ENCODE peak calls at places on chromosomes 12 and 14, in four cellular contexts. One of them, this sample, is unnamed.
A peak's percentile ranks its signal among the peaks of the same experiment; 100 is the strongest.

GRCh38 chr14:95361373-95362179 is 41.9 kb upstream of the CLMN start:
- DNase-seq in cardiac fibroblast: peak; percentile 38
- DNase-seq in psoas muscle: peak; percentile 65
- DNase-seq in progenitor cell of endocrine pancreas: no peak
- DNase-seq in this sample: no peak

GRCh38 chr12:3574986-3575385 is 84.0 kb downstream of the PRMT8 start:
- DNase-seq in cardiac fibroblast: no peak
- DNase-seq in psoas muscle: no peak
- DNase-seq in progenitor cell of endocrine pancreas: no peak
- DNase-seq in this sample: no peak

GRCh38 chr12:22118206-22118605 is 72.2 kb downstream of the CMAS start:
- DNase-seq in cardiac fibroblast: no peak
- DNase-seq in psoas muscle: no peak
- DNase-seq in progenitor cell of endocrine pancreas: no peak
- DNase-seq in this sample: no peak

GRCh38 chr12:22100952-22101748 is 55.1 kb downstream of the CMAS start:
- DNase-seq in cardiac fibroblast: peak; percentile 89
- DNase-seq in psoas muscle: no peak
- DNase-seq in progenitor cell of endocrine pancreas: no peak
- DNase-seq in this sample: peak; percentile 5

GRCh38 chr12:76303989-76304460 is 44.2 kb downstream of the BBS10 start:
- DNase-seq in cardiac fibroblast: no peak
- DNase-seq in psoas muscle: no peak
- DNase-seq in progenitor cell of endocrine pancreas: no peak
- DNase-seq in this sample: no peak

GRCh38 chr12:69442894-69443293 is 27.3 kb upstream of the FRS2 start:
- DNase-seq in cardiac fibroblast: peak; percentile 98
- DNase-seq in psoas muscle: no peak
- DNase-seq in progenitor cell of endocrine pancreas: no peak
- DNase-seq in this sample: no peak

GRCh38 chr14:77979666-77980351 is 179.9 kb downstream of the ADCK1 start:
- DNase-seq in cardiac fibroblast: no peak
- DNase-seq in psoas muscle: no peak
- DNase-seq in progenitor cell of endocrine pancreas: no peak
- DNase-seq in this sample: no peak

GRCh38 chr14:100692859-100693558 is 33.7 kb upstream of the DLK1 start:
- DNase-seq in cardiac fibroblast: peak; percentile 77
- DNase-seq in psoas muscle: no peak
- DNase-seq in progenitor cell of endocrine pancreas: no peak
- DNase-seq in this sample: peak; percentile 61

GRCh38 chr14:23562822-23563472 is 4.6 kb downstream of the AP1G2 start:
- DNase-seq in cardiac fibroblast: peak; percentile 79
- DNase-seq in psoas muscle: no peak
- DNase-seq in progenitor cell of endocrine pancreas: peak; percentile 67
- DNase-seq in this sample: no peak

GRCh38 chr12:19010087-19010486 is 119.4 kb upstream of the PLEKHA5 start:
- DNase-seq in cardiac fibroblast: no peak
- DNase-seq in psoas muscle: no peak
- DNase-seq in progenitor cell of endocrine pancreas: no peak
- DNase-seq in this sample: no peak

GRCh38 chr12:123388218-123388947 is 4.5 kb downstream of the KMT5A start:
- DNase-seq in cardiac fibroblast: peak; percentile 55
- DNase-seq in psoas muscle: peak; percentile 90
- DNase-seq in progenitor cell of endocrine pancreas: peak; percentile 62
- DNase-seq in this sample: no peak
- TF ChIP-seq CTCF in cardiac fibroblast: no peak
- TF ChIP-seq CTCF in psoas muscle: no peak
- TF ChIP-seq CTCF in progenitor cell of endocrine pancreas: no peak
- TF ChIP-seq CTCF in this sample: peak; percentile 8

DNA sequence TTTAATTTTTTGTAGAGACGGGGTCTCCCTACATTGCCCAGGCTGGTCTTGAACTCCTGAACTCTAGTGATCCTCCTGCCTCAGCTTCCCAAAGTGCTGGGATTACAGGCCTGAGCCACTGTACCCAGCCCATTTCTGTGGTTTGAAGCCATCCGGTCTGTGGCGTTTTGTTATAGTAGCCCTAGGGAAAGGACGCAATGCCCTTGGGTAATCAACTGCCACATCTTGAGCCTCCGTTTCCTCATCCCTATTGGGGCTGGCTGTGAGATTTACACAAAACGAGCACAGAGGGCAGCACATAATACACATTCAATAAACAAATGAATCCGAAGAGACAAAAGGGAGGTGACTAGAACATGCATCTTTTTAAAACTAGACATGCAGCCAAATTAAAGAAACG is 119.2 kb downstream of the RBM19 start:
- DNase-seq in cardiac fibroblast: no peak
- DNase-seq in psoas muscle: no peak
- DNase-seq in progenitor cell of endocrine pancreas: no peak
- DNase-seq in this sample: no peak
- TF ChIP-seq CTCF in cardiac fibroblast: no peak
- TF ChIP-seq CTCF in psoas muscle: no peak
- TF ChIP-seq CTCF in progenitor cell of endocrine pancreas: no peak
- TF ChIP-seq CTCF in this sample: no peak

DNA sequence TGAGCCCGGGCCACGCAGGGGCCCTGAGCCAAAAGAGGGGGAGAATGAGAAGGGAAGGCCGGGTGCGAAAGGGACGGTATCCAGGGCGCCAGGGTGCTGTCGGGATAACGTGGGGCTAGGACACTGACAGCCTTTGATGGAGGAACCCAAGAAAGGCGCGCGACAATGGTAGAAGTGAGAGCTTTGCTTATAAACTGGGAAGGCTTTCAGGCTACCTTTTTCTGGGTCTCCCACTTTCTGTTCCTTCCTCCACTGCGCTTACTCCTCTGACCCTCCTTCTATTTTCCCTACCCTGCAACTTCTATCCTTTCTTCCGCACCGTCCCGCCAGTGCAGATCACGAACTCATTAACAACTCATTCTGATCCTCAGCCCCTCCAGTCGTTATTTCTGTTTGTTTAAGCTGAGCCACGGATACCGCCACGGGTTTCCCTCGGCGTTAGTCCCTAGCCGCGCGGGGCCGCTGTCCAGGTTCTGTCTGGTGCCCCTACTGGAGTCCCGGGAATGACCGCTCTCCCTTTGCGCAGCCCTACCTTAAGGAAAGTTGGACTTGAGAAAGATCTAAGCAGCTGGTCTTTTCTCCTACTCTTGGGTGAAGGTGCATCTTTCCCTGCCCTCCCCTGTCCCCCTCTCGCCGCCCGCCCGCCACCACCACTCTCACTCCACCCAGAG is 3.0 kb downstream of the SSTR1 start:
- DNase-seq in cardiac fibroblast: peak; percentile 66
- DNase-seq in psoas muscle: peak; percentile 59
- DNase-seq in progenitor cell of endocrine pancreas: peak; percentile 33
- DNase-seq in this sample: no peak
- TF ChIP-seq CTCF in cardiac fibroblast: peak; percentile 46
- TF ChIP-seq CTCF in psoas muscle: peak; percentile 14
- TF ChIP-seq CTCF in progenitor cell of endocrine pancreas: peak; percentile 41
- TF ChIP-seq CTCF in this sample: peak; percentile 63

GRCh38 chr14:47332939-47333338 is 342.5 kb downstream of the MDGA2 start:
- DNase-seq in cardiac fibroblast: no peak
- DNase-seq in psoas muscle: no peak
- DNase-seq in progenitor cell of endocrine pancreas: no peak
- DNase-seq in this sample: no peak
- TF ChIP-seq CTCF in cardiac fibroblast: no peak
- TF ChIP-seq CTCF in psoas muscle: no peak
- TF ChIP-seq CTCF in progenitor cell of endocrine pancreas: peak; percentile 42
- TF ChIP-seq CTCF in this sample: no peak

DNA sequence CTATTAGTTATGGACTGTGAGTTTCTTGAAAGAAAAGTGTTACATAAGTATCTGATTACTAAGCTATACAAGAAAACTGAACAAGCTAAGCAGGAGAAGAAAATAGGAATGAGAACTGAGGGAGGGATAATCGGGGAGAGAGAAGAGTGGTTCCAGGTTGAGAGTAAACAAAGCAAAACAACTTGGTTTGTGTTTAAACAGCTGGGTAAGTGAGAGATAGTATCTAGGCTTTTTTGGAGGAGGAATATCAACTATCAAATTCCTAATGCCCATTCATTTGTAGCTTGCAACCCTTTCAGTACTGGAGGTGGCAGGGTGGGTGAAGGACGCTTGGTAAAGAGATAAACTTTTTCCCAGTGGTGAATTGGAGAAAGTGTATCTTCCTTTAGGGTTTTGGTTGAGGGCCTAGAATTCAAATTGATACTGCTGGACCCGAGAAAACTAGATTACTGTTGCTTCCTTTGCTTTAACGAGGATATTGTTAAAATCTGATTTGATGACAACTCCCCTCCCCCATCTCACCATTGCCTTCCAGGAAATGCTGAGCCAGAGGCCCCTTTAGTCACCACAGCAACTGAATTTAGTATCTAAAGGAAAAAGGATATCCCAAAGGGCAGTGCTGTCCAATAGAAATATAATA is 2.0 kb upstream of the SLC2A3 start:
- DNase-seq in cardiac fibroblast: peak; percentile 50
- DNase-seq in psoas muscle: no peak
- DNase-seq in progenitor cell of endocrine pancreas: no peak
- DNase-seq in this sample: no peak
- TF ChIP-seq CTCF in cardiac fibroblast: peak; percentile 45
- TF ChIP-seq CTCF in psoas muscle: peak; percentile 5
- TF ChIP-seq CTCF in progenitor cell of endocrine pancreas: peak; percentile 41
- TF ChIP-seq CTCF in this sample: no peak

DNA sequence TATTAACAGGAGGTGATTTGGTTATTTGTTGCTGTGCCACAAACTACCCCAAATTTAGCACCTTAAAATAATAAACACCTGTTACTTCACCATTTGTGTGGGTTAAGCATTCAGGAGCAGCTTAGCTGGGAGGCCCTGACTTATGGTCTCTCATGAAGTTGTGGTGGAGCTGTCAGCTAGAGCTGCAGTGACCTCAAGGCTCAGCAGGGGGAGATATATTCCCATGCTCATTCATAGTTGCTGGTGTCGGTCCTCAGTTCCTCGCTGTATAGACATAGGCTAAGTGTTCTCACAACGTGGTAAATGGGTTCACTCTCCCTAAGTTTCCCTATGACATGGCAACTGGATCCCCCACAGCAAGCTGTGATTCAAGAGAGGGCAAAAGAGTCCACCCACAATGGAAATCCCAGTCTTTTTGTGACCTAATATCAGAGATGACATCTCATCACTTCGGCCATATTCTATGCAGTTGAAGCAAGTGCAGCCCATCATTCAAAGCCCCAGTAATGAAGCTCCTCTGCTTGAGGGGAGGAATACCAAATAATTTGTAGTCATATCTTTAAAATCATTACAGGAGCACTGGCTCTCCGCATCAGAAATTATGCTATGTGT is 41.1 kb downstream of the PRB3 start:
- DNase-seq in cardiac fibroblast: peak; percentile 59
- DNase-seq in psoas muscle: no peak
- DNase-seq in progenitor cell of endocrine pancreas: peak; percentile 57
- DNase-seq in this sample: no peak
- TF ChIP-seq CTCF in cardiac fibroblast: peak; percentile 77
- TF ChIP-seq CTCF in psoas muscle: no peak
- TF ChIP-seq CTCF in progenitor cell of endocrine pancreas: peak; percentile 97
- TF ChIP-seq CTCF in this sample: peak; percentile 67

GRCh38 chr12:120361506-120362208 is 7.3 kb downstream of the MSI1 start:
- DNase-seq in cardiac fibroblast: peak; percentile 74
- DNase-seq in psoas muscle: peak; percentile 68
- DNase-seq in progenitor cell of endocrine pancreas: peak; percentile 87
- DNase-seq in this sample: no peak

GRCh38 chr12:120357104-120357503 is 11.9 kb downstream of the MSI1 start:
- DNase-seq in cardiac fibroblast: no peak
- DNase-seq in psoas muscle: no peak
- DNase-seq in progenitor cell of endocrine pancreas: no peak
- DNase-seq in this sample: no peak

GRCh38 chr12:120356567-120357030 is 12.4 kb downstream of the MSI1 start:
- DNase-seq in cardiac fibroblast: peak; percentile 87
- DNase-seq in psoas muscle: peak; percentile 84
- DNase-seq in progenitor cell of endocrine pancreas: peak; percentile 67
- DNase-seq in this sample: peak; percentile 42

GRCh38 chr12:120359159-120359527 is 9.8 kb downstream of the MSI1 start:
- DNase-seq in cardiac fibroblast: no peak
- DNase-seq in psoas muscle: no peak
- DNase-seq in progenitor cell of endocrine pancreas: no peak
- DNase-seq in this sample: no peak

DNA sequence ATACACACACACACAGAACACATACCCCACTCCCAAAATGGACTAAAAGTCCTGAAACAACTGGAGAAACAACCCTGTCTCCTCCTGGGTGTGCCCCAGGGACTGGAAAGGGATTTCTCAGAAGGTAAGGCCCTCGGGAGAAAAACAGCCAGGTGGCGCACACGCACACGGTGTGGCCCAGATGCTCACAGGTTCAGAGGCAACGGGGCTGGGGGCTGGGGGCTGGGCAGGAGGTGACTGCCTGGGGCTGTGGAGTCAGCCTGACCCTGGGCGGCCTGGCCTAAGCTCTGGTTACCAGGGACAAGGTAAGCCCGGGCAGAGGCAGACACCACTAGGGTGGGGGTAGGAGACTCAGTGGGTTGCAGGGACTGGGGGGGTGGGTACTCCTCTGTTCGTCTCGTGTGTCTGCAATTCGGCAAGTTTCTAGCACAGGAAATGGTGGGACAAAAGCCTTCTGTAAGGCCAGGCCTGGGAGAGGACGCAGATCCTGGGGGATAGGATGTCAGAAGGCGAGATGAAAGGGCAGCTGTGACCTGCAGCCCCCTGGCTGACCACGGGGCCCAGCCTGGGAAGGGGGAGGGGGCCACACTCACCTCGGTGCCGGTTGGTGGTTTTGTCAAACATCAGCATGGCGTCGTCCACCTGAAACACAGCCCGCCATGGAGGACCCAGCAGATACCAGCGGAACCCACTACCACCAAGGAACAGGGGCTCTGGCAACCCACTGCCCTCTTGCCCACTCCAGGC is 10.4 kb downstream of the MSI1 start:
- DNase-seq in cardiac fibroblast: no peak
- DNase-seq in psoas muscle: no peak
- DNase-seq in progenitor cell of endocrine pancreas: no peak
- DNase-seq in this sample: no peak
- TF ChIP-seq CTCF in cardiac fibroblast: no peak
- TF ChIP-seq CTCF in psoas muscle: no peak
- TF ChIP-seq CTCF in progenitor cell of endocrine pancreas: no peak
- TF ChIP-seq CTCF in this sample: no peak

GRCh38 chr14:80862983-80863382 is 78.6 kb downstream of the CEP128 start:
- DNase-seq in cardiac fibroblast: peak; percentile 17
- DNase-seq in psoas muscle: no peak
- DNase-seq in progenitor cell of endocrine pancreas: no peak
- DNase-seq in this sample: no peak
- TF ChIP-seq CTCF in cardiac fibroblast: no peak
- TF ChIP-seq CTCF in psoas muscle: no peak
- TF ChIP-seq CTCF in progenitor cell of endocrine pancreas: no peak
- TF ChIP-seq CTCF in this sample: no peak

DNA sequence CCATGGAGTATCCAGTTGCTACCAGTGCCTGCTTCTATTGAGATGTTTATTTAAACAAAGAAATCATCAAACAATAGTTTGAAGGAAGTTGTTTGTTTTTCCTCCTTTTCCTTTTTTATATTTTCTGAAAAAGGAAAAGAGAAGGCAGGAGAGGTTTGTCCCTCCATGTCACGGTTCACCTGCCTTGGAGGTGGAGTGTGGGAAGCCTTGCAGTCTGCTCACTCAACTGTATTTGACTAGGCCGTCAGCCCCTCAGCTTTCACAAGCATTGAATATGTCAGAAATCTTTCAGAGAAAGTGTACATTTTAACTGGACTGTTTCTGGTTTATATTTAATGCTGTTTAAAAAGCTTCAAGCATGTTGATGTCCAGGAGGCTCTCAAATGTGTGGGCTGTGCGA is 370.4 kb downstream of the NPAS3 start:
- DNase-seq in cardiac fibroblast: no peak
- DNase-seq in psoas muscle: no peak
- DNase-seq in progenitor cell of endocrine pancreas: no peak
- DNase-seq in this sample: no peak
- TF ChIP-seq CTCF in cardiac fibroblast: no peak
- TF ChIP-seq CTCF in psoas muscle: no peak
- TF ChIP-seq CTCF in progenitor cell of endocrine pancreas: no peak
- TF ChIP-seq CTCF in this sample: no peak